ENCODE peak calls at places on chromosomes 6 and 20, in four cellular contexts. P, I, N and S are unnamed samples.

GRCh38 chr20:48921883-48922867 is 664 bp downstream of the ARFGEF2 start:
- DNase-seq in P (peak), I (no peak), N (no peak), S (peak)

GRCh38 chr20:34562643-34563042 is 4.1 kb downstream of the MAP1LC3A start:
- DNase-seq in P (no peak), N (no peak), I (peak), S (no peak)

GRCh38 chr20:35773154-35773751 is 1.4 kb downstream of the PHF20 start:
- DNase-seq in P (peak), N (no peak), I (peak), S (peak)

GRCh38 chr20:38130687-38131587 is 34.1 kb downstream of the TGM2 start:
- DNase-seq in N (no peak), P (no peak), I (no peak), S (no peak)

GRCh38 chr20:36202891-36203338 is 33.4 kb upstream of the AAR2 start:
- DNase-seq in P (peak), N (peak), I (peak), S (peak)

GRCh38 chr6:126440923-126441322 is 101.0 kb downstream of the CENPW start:
- DNase-seq in N (no peak), P (no peak), I (no peak), S (no peak)

GRCh38 chr6:169783971-169784930 is 32.8 kb downstream of the ERMARD start:
- DNase-seq in P (no peak), I (no peak), N (no peak), S (no peak)

GRCh38 chr6:68978411-68978810 is 343.3 kb downstream of the ADGRB3 start:
- DNase-seq in I (no peak), P (no peak), N (no peak), S (no peak)

GRCh38 chr20:11880694-11881093 is 37.0 kb upstream of the BTBD3 start:
- DNase-seq in I (no peak), P (no peak), N (no peak), S (no peak)

GRCh38 chr6:10736721-10737120 is 10.9 kb upstream of the TMEM14B start:
- DNase-seq in N (no peak), I (no peak), P (no peak), S (no peak)

GRCh38 chr6:163637524-163637923 is 223.0 kb downstream of the QKI start:
- DNase-seq in N (no peak), P (no peak), I (no peak), S (no peak)

GRCh38 chr20:10562929-10563328 is 110.9 kb downstream of the JAG1 start:
- DNase-seq in P (no peak), I (no peak), N (no peak), S (no peak)

GRCh38 chr20:62685781-62686555 is 22.7 kb upstream of the NTSR1 start:
- DNase-seq in I (no peak), N (no peak), P (no peak), S (no peak)

GRCh38 chr20:36645998-36646397 is at the start of gene SLA2:
- DNase-seq in N (no peak), P (peak), I (no peak), S (peak)

GRCh38 chr6:27608916-27609883 is 136.3 kb upstream of the ZNF184 start:
- DNase-seq in I (peak), N (no peak), P (no peak), S (peak)

GRCh38 chr20:58150772-58151171 is 77.7 kb downstream of the ANKRD60 start:
- DNase-seq in I (no peak), N (no peak), P (no peak), S (no peak)

GRCh38 chr6:99780556-99780885 is 173.9 kb downstream of the PRDM13 start:
- DNase-seq in N (no peak), I (no peak), P (no peak), S (no peak)

GRCh38 chr20:40963505-40963845 is 65.1 kb upstream of the TOP1 start:
- DNase-seq in P (no peak), N (no peak), I (no peak), S (no peak)

GRCh38 chr20:44204156-44204831 is 6.3 kb downstream of the OSER1 start:
- DNase-seq in I (peak), P (no peak), N (no peak), S (no peak)

GRCh38 chr6:107115695-107116327 is 496 bp upstream of the BEND3 start:
- DNase-seq in I (peak), P (no peak), N (no peak), S (peak)

GRCh38 chr20:44395183-44395962 is 39.9 kb downstream of the HNF4A start:
- DNase-seq in I (no peak), N (no peak), P (no peak), S (no peak)

GRCh38 chr6:95743591-95743990 is 166.3 kb downstream of the MANEA start:
- DNase-seq in N (no peak), P (no peak), I (no peak), S (no peak)

GRCh38 chr6:41596096-41596685 is 42.1 kb upstream of the MDFI start:
- DNase-seq in I (no peak), P (no peak), N (no peak), S (no peak)

GRCh38 chr6:141484726-141485125 is 648.0 kb upstream of the GJE1 start:
- DNase-seq in N (no peak), I (peak), P (peak), S (peak)

GRCh38 chr6:136067731-136068341 is 182.3 kb downstream of the MTFR2 start:
- DNase-seq in P (no peak), I (peak), N (no peak), S (no peak)

GRCh38 chr6:3328796-3329195 is 70.0 kb downstream of the PSMG4 start:
- DNase-seq in I (no peak), N (no peak), P (no peak), S (no peak)

GRCh38 chr6:71482742-71483141 is 194.1 kb downstream of the OGFRL1 start:
- DNase-seq in P (no peak), I (peak), N (no peak), S (no peak)

GRCh38 chr6:143536866-143537691 is 25.6 kb upstream of the FUCA2 start:
- DNase-seq in I (peak), P (peak), N (peak), S (peak)

GRCh38 chr20:49669601-49670189 is 44.0 kb downstream of the B4GALT5 start:
- DNase-seq in I (no peak), N (no peak), P (no peak), S (peak)

GRCh38 chr20:32116079-32116521 is 6.6 kb downstream of the TM9SF4 start:
- DNase-seq in N (no peak), P (no peak), I (peak), S (no peak)

GRCh38 chr6:99151634-99152344 is 197.7 kb downstream of the FAXC start:
- DNase-seq in N (no peak), I (peak), P (no peak), S (no peak)

GRCh38 chr20:31698803-31699718 is 23.6 kb downstream of the BCL2L1 start:
- DNase-seq in I (peak), N (peak), P (no peak), S (no peak)

GRCh38 chr6:136921936-136922679 is at the start of gene SLC35D3:
- DNase-seq in P (no peak), N (no peak), I (no peak), S (peak)

GRCh38 chr6:54595844-54596243 is 250.7 kb upstream of the FAM83B start:
- DNase-seq in N (no peak), P (no peak), I (peak), S (no peak)

GRCh38 chr6:84752118-84752850 is 12.1 kb downstream of the TBX18 start:
- DNase-seq in N (no peak), P (no peak), I (peak), S (no peak)

GRCh38 chr6:5850848-5851255 is 155.9 kb downstream of the NRN1 start:
- DNase-seq in P (peak), N (no peak), I (peak), S (no peak)

GRCh38 chr6:5860849-5861248 is 145.9 kb downstream of the NRN1 start:
- DNase-seq in N (no peak), I (no peak), P (no peak), S (no peak)

GRCh38 chr6:5851261-5851757 is 155.4 kb downstream of the NRN1 start:
- DNase-seq in P (peak), I (peak), N (no peak), S (peak)

GRCh38 chr6:5854900-5855299 is 151.8 kb downstream of the NRN1 start:
- DNase-seq in I (no peak), P (no peak), N (no peak), S (no peak)

DNA sequence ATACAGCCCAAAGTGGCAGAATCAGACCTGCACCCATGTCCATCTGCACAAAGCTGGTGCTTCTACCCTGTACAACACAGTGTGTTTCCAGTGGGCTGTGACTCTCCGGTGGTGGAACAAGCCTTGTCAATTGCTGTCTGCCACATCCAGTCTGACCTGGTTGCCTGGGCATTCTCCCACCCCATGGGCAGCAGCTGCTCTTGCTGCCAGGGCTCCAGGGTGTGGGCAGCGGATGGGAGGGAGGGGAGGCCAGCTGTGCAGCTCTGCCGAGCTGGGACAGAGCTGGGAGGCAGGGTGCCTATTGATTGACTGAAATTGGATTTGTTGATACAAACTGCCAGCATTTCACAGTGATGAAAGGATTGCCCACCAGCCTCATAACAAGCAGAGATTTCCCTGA is 150.9 kb downstream of the NRN1 start:
- DNase-seq in P (no peak), N (no peak), I (no peak), S (no peak)
- H3K4me3 ChIP-seq in P (no peak), N (no peak), I (no peak), S (no peak)

DNA sequence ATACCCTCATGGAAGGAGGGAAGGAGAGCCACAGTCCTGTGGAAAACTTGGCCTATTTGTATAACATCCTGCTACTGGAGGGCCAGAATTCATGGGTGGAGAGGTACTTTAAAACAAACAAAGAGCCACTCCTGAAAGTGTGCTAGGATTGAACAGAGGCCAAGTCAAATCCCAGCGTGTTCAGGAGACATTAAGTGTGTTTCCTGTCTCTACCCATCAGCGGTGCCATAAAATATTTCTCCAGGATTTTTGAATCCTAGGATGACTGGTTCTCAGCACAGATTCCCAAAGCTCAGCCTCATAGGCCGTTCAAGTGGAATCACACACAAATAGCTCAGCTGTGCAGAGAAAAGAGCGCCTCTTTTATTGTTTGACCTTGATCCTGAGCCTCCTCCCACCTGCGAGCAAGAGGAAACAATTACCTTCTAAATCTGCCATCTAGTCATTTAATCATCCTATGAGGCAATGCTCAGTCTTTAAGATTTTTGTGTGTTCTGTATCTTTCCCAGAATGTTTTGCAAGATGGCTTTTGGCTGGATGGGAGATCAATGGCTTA is 31.8 kb upstream of the RALGAPA2 start:
- DNase-seq in P (no peak), N (peak), I (no peak), S (no peak)
- H3K4me3 ChIP-seq in P (no peak), N (no peak), I (no peak), S (no peak)

GRCh38 chr6:43033874-43034273 is 12.5 kb downstream of the RRP36 start:
- DNase-seq in N (no peak), I (no peak), P (no peak), S (no peak)

GRCh38 chr6:43037706-43038105 is 15.9 kb downstream of the CUL7 start:
- DNase-seq in N (no peak), I (no peak), P (no peak), S (no peak)

GRCh38 chr6:43037197-43037596 is 15.8 kb downstream of the RRP36 start:
- DNase-seq in I (no peak), P (no peak), N (no peak), S (no peak)

GRCh38 chr6:43036712-43037111 is 15.3 kb downstream of the RRP36 start:
- DNase-seq in N (no peak), I (no peak), P (no peak), S (no peak)

DNA sequence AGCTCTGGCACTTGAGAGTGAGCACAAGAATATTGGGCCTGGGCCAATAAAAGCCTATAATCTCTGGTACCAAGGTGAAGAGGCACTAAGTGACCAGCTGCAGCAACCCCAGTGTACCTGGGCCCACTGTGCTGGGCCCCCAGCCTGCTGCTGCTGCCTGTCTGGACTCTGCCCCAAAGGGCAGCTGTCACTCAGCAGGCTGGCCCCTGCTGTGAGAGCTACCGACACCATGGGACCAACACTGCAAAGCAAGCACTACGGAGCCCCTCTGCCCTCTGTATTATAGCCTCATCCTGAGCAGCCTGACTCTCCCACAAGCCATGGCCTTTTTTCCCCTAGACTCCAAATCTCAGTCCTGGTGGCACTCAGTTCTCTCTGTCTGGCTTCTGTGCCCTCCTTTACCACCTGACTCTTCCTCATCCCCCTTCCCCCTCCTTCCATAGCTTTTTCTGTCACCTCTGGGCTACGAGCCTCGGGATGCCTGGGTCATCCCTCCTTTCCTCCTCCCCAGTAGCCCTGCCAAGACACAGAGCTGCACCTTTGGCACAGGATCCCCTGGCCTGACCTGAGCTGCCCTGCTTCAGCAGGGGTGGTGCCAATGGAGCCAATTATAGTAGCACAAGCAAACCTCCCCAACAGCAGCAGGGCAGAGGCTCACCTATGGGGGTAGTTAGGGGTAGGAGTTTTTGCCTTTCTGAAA is 14.2 kb downstream of the RRP36 start:
- DNase-seq in I (no peak), N (no peak), P (no peak), S (no peak)
- H3K4me3 ChIP-seq in I (no peak), N (no peak), P (no peak), S (no peak)

GRCh38 chr6:138773177-138774091 is at the start of gene CCDC28A:
- DNase-seq in I (peak), N (peak), P (peak), S (peak)

GRCh38 chr6:138776659-138777058 is 3.1 kb downstream of the CCDC28A start:
- DNase-seq in P (no peak), I (no peak), N (no peak), S (no peak)

GRCh38 chr6:138769102-138769676 is 4.4 kb upstream of the CCDC28A start:
- DNase-seq in I (no peak), N (no peak), P (no peak), S (no peak)

GRCh38 chr6:138774370-138774769 is 801 bp downstream of the CCDC28A start:
- DNase-seq in P (no peak), N (no peak), I (no peak), S (no peak)

DNA sequence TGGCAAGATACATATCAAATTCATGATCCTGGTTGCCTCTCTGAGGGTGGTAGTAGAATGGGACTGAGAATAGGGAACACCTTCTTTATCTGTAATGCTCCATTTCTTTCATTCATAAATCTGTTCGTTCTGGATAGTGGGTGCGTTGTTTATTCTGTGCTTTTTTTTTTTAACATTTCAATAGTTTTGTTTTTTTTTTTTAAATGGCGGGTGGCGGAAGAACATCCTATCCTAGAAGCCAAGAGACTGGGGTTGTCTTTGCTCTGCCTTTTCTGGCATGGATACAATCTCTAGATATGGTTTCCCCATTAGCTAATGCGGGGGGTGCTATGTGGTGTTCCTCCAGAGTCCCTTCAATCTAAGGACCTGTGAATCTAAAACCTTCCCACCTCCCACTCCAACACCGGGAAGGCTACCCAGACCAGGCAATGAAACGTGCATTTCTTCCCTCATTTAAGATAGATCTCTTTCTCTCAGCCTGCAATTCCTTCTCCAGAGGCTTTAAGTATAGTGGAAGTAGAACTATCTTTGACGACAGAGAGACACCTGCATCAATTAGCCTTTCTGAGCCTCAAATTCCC is 883 bp upstream of the CCDC28A start:
- DNase-seq in N (no peak), P (peak), I (no peak), S (no peak)
- H3K4me3 ChIP-seq in N (peak), P (peak), I (peak), S (peak)

DNA sequence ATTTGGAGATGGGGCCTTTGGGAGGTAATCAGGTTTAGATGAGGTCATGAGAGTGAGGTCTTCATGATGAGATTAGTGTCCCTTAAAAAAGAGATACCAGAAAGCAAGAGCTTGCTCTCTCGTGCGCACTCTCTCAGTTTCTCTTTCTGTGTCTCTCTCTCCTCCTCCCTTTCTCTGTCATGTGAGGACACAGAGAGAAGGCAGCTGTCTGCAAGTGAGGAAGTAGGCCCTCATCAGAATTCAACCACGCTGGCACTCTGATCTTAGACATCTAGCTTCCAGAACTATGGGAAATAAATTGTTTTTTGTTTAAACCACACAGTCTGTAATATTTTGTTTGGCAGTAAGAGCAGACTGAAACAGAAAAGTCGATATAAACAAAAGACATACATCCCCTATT is 180.5 kb downstream of the IBTK start:
- DNase-seq in I (peak), N (no peak), P (no peak), S (no peak)
- H3K4me3 ChIP-seq in I (no peak), N (no peak), P (no peak), S (no peak)